ENCODE peak calls at places on chromosomes 7 and 10, in seven cellular contexts. F is CD8-positive, alpha-beta T cell; P is BE2C; L is GM12878; T is kidney epithelial cell; G is transverse colon; H is Peyer's patch. Z is an unnamed sample. For H3K27me3, the result is how much of the 10 kb centered on the place peaks cover.

GRCh38 chr10:43863859-43864591 is 215.3 kb upstream of the ZNF32 start:
- DNase-seq in G (peak), L (no peak), F (no peak), H (peak), P (no peak), T (no peak), Z (no peak)

GRCh38 chr7:20213378-20213777 is 3.8 kb downstream of the MACC1 start:
- DNase-seq in L (no peak), H (no peak), T (no peak), F (no peak), G (no peak), P (no peak), Z (no peak)

GRCh38 chr10:112990271-112990670 is 40.2 kb downstream of the TCF7L2 start:
- DNase-seq in P (no peak), F (no peak), H (no peak), L (no peak), G (no peak), T (no peak), Z (no peak)

GRCh38 chr7:47380325-47381131 is 201.4 kb downstream of the TNS3 start:
- DNase-seq in P (no peak), L (no peak), G (peak), H (peak), F (no peak), T (no peak), Z (no peak)

GRCh38 chr7:130152270-130153141 is 52.7 kb downstream of the TMEM209 start:
- DNase-seq in F (no peak), H (no peak), T (no peak), L (no peak), G (no peak), P (no peak), Z (no peak)

GRCh38 chr7:102061981-102062390 is 224.7 kb upstream of the SH2B2 start:
- DNase-seq in T (peak), P (peak), H (no peak), F (no peak), L (peak), G (no peak), Z (peak)

GRCh38 chr10:84054743-84055142 is 84.6 kb upstream of the GHITM start:
- DNase-seq in P (no peak), T (no peak), G (no peak), F (no peak), L (no peak), H (no peak), Z (no peak)

GRCh38 chr10:2925631-2926030 is 141.7 kb upstream of the PFKP start:
- DNase-seq in P (peak), F (no peak), H (no peak), T (no peak), L (no peak), G (peak), Z (no peak)

GRCh38 chr7:84092207-84092606 is 102.4 kb downstream of the SEMA3A start:
- DNase-seq in F (peak), L (no peak), G (no peak), H (no peak), P (no peak), T (no peak), Z (no peak)

GRCh38 chr7:33243319-33243881 is 114.0 kb downstream of the BBS9 start:
- DNase-seq in P (no peak), H (no peak), G (no peak), T (no peak), F (no peak), L (no peak), Z (no peak)

GRCh38 chr10:22335204-22335956 is 9.9 kb upstream of the SPAG6 start:
- DNase-seq in T (no peak), F (peak), H (peak), G (peak), P (no peak), L (no peak), Z (peak)

GRCh38 chr10:84156768-84157167 is 16.8 kb upstream of the GPR15LG start:
- DNase-seq in H (no peak), L (no peak), F (peak), T (no peak), G (no peak), P (peak), Z (no peak)

GRCh38 chr10:92531132-92531531 is 42.8 kb downstream of the IDE start:
- DNase-seq in T (no peak), H (no peak), G (no peak), L (no peak), F (no peak), P (no peak), Z (no peak)

GRCh38 chr7:12518920-12519681 is 51.4 kb upstream of the SCIN start:
- DNase-seq in F (no peak), L (no peak), T (no peak), H (no peak), G (no peak), P (peak), Z (no peak)

GRCh38 chr7:121192834-121193233 is 136.0 kb upstream of the WNT16 start:
- DNase-seq in G (no peak), H (no peak), P (no peak), F (no peak), T (no peak), L (no peak), Z (no peak)

GRCh38 chr7:26555971-26556830 is 264.5 kb downstream of the SNX10 start:
- DNase-seq in G (no peak), L (no peak), F (no peak), P (no peak), T (no peak), H (no peak), Z (no peak)

GRCh38 chr10:104077282-104078151 is 8.2 kb downstream of the COL17A1 start:
- DNase-seq in G (no peak), P (no peak), T (no peak), H (no peak), F (no peak), L (no peak), Z (no peak)

GRCh38 chr10:36448760-36449681 is 676.4 kb upstream of the ANKRD30A start:
- DNase-seq in P (no peak), L (no peak), T (no peak), G (no peak), F (no peak), H (no peak), Z (no peak)

GRCh38 chr7:55073051-55073511 is 54.3 kb downstream of the EGFR start:
- DNase-seq in L (peak), T (no peak), G (no peak), P (no peak), H (no peak), F (no peak), Z (peak)

GRCh38 chr7:129969881-129970446 is 17.2 kb upstream of the UBE2H start:
- DNase-seq in L (no peak), H (no peak), F (no peak), T (peak), G (peak), P (no peak), Z (no peak)

GRCh38 chr7:140479062-140479738 is at the start of gene MKRN1:
- DNase-seq in G (peak), L (peak), P (peak), T (peak), F (peak), H (peak), Z (peak)

GRCh38 chr7:44215531-44215930 is 14.8 kb downstream of the YKT6 start:
- DNase-seq in F (no peak), P (no peak), G (no peak), H (peak), T (no peak), L (no peak), Z (no peak)

GRCh38 chr10:105879396-105879795 is 1238.3 kb downstream of the SORCS3 start:
- DNase-seq in P (no peak), L (no peak), G (no peak), H (no peak), F (no peak), T (no peak), Z (no peak)

GRCh38 chr10:69056129-69056528 is 31.8 kb upstream of the SRGN start:
- DNase-seq in F (no peak), L (no peak), P (no peak), G (no peak), T (no peak), H (no peak), Z (no peak)

GRCh38 chr10:79316671-79317431 is 30.4 kb upstream of the PPIF start:
- DNase-seq in T (no peak), H (peak), F (no peak), G (no peak), L (peak), P (no peak), Z (peak)

GRCh38 chr7:87220734-87221215 is 1.2 kb upstream of the TMEM243 start:
- DNase-seq in F (no peak), H (no peak), G (peak), L (no peak), P (no peak), T (no peak), Z (no peak)

GRCh38 chr7:150964593-150965111 is 13.5 kb downstream of the KCNH2 start:
- DNase-seq in P (peak), L (no peak), G (peak), H (no peak), F (no peak), T (no peak), Z (no peak)
- TF ChIP-seq CTCF in P (peak), L (no peak), G (no peak), H (no peak), F (no peak), T (no peak), Z (no peak)

GRCh38 chr10:74111799-74112198 is 38.8 kb downstream of the AP3M1 start:
- DNase-seq in G (no peak), T (no peak), H (no peak), L (no peak), P (no peak), F (no peak), Z (no peak)

GRCh38 chr10:74117738-74118137 is 32.9 kb downstream of the AP3M1 start:
- DNase-seq in F (no peak), P (no peak), T (no peak), H (no peak), G (no peak), L (peak), Z (no peak)

GRCh38 chr10:74109452-74109851 is 41.2 kb downstream of the AP3M1 start:
- DNase-seq in T (no peak), L (no peak), G (no peak), F (no peak), H (no peak), P (no peak), Z (no peak)

GRCh38 chr10:74113546-74113945 is 37.1 kb downstream of the AP3M1 start:
- DNase-seq in P (no peak), F (no peak), G (no peak), L (no peak), H (no peak), T (no peak), Z (no peak)

GRCh38 chr10:74114041-74114448 is 36.6 kb downstream of the AP3M1 start:
- DNase-seq in G (no peak), T (no peak), H (no peak), F (no peak), L (no peak), P (peak), Z (no peak)
- H3K4me3 ChIP-seq in G (no peak), T (no peak), H (no peak), F (no peak), L (no peak), P (no peak), Z (no peak)

DNA sequence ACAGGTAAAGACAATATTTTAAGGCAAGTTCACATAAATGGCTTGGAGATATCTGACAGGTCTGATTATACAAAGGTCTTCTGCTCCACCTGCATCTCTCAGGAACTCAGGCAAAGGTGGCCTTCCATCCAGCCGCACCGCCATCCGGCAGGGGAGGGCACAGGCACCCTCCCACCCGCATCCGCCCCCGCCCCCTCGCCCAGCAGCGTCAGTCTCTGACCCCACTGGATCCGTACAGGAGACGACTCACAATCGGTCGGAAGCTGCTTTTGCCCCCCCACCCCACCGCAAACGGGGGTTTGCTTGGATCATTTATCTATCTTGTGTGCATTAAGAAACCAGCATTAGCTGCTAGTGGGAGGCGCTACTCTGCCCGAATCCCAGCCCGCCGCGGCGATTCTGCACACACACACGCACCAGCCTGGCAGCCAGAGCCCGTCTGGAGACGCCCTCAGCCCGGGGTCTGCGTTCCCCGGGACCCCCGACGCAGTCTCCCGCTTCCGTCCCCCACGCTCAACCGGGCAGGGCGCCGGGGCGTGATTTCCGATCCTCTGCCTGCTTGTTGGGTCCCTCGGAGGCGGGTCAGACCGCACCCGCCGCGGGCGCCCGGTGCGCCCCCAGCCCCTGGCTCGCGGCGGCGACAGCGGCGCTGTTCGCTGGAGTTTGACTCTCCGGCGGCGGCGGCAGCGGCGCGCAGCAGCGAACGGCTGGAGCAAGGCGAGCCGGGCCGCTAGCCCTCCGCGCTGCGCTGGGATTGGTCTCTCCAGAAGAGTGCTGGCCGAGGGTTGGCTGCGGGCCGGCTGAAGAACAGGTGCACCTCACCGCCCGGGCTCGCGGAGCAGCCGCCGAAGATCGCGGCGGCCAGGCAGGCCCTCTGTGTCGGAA is 820 bp upstream of the NRG3 start:
- DNase-seq in G (no peak), F (no peak), P (peak), H (peak), T (peak), L (no peak), Z (no peak)
- H3K27me3 ChIP-seq in G (half or more), F (under half), P (half or more), H (under half), T (under half), L (under half), Z (under half)

DNA sequence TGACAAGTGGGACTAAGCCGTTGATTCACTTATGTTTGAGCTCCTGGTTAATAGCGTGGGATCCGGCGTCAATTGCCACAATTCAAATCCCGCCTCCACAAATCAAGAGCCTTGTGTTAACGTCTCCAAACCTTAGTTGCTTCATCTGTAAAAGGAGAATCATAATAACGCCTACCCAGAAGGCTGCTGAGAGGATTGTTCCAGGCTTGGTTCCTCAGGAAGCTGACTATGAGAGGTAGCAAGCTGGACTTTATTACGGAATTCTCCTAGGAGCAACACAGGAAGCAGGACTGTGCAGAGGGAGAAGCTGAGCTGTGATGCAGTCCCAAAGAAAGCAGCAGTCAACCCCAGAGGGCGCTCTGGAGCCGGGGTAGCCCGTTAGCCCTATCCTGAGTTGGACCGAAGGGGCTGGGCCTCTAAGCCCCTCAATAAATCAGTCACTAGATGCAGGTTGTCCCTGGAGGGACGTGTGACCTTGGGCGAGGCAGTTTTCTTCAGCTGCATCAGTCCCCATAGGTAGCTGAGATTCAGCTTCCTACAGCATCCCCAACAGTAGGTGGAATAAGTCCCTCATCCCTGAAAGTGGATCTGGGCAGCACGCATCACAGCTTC is 6.9 kb upstream of the BAG3 start:
- DNase-seq in G (no peak), P (peak), H (no peak), L (no peak), T (no peak), F (no peak), Z (no peak)
- TF ChIP-seq CTCF in G (no peak), P (peak), H (no peak), L (peak), T (no peak), F (no peak), Z (no peak)

DNA sequence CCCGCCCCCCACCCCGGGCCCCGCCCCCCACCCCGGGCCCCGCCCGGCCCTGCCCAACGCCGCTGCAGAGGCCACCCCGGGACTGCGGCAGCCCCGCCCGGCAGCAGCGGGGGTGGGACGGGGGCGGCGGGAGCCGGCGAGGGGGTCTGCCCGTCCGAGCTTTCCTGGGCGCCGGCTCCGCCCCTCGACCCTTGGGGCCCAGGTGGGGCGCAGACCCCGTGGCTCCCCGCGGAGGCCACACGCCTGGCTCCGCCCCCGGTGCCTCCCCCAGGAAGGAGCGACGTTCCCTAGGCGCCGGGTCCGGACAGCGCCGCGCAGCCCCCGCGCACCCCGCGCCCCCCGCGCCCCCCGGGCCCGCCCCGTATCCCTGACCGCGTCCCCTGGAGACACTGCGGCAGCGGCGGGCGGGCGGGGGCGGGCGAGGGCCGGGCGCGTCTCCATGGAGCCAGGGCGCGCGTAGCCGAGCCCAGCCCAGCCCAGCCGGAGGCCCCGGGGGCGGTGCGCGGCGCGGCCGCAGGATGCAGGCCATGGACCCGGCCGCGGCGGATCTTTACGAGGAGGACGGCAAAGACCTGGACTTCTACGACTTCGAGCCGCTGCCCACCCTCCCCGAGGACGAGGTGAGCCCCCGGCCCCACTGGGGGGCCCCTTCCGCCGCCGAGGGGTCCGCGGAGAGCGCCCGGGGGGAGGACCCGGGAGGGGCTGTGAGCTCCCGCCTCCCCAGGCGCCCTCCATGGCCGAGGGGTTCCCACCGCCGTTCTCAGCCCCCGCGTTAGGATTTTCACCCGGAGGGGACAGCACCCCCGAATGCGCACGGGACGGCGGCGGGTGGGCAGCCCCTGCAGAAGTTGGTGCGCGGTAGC is at the start of gene KNDC1:
- DNase-seq in H (peak), P (peak), G (no peak), L (no peak), F (no peak), T (no peak), Z (no peak)
- H3K4me3 ChIP-seq in H (peak), P (peak), G (peak), L (no peak), F (no peak), T (peak), Z (no peak)

GRCh38 chr10:100653957-100654834 is 91.2 kb upstream of the PAX2 start:
- DNase-seq in F (peak), P (peak), H (no peak), T (no peak), G (no peak), L (no peak), Z (no peak)

GRCh38 chr10:100653238-100653956 is 92.0 kb upstream of the PAX2 start:
- DNase-seq in H (no peak), G (no peak), P (no peak), F (no peak), T (no peak), L (no peak), Z (no peak)

GRCh38 chr10:100651916-100652315 is 93.5 kb upstream of the PAX2 start:
- DNase-seq in T (no peak), P (no peak), F (no peak), L (no peak), G (no peak), H (no peak), Z (no peak)

GRCh38 chr10:100650693-100651092 is 94.7 kb upstream of the PAX2 start:
- DNase-seq in L (no peak), F (no peak), H (no peak), G (no peak), T (no peak), P (no peak), Z (no peak)

GRCh38 chr10:100652406-100653130 is 92.8 kb upstream of the PAX2 start:
- DNase-seq in P (no peak), L (no peak), F (no peak), T (no peak), H (no peak), G (no peak), Z (no peak)
- H3K27me3 ChIP-seq in P (under half), L (under half), F (under half), T (half or more), H (under half), G (half or more), Z (under half)

DNA sequence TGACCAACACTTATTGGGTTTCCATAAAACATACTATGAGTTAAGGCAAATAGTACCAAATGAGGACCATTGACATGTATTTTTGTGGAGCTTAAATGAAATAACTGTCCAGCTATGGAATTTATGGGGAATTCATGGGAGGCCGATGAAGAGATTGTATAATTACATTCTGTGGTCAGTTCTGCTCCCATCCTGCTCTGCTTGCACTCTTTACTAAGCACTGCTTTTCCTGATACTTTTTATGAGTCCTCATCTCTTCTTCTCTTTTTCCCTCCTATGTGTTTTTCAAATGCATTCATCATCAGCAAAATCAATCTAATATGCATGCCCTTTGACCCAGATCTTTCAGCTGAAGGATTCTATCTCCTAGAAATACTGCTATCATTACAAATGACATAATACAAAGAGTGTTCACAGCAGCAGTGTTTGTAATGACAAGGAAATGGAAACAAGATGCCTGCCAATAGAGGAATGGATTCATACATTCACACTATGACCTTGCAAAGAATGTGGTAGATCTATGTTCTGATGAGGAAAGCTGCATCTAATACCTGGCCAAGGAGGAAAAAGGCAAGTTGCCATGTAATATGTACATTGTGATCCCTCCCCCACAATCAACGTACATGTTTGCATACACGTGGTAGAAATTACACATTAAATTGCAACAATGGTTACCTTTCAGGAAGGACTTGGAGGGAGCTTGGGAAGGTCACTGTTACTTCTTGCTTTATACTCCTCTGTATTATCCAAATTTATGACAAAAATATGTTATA is 73.9 kb downstream of the PCGF5 start:
- DNase-seq in F (no peak), T (no peak), G (no peak), H (no peak), P (no peak), L (no peak), Z (no peak)
- TF ChIP-seq CTCF in F (no peak), T (no peak), G (no peak), H (no peak), P (no peak), L (no peak), Z (no peak)

GRCh38 chr10:52308251-52309031 is 5.6 kb upstream of the DKK1 start:
- DNase-seq in T (no peak), F (no peak), L (no peak), H (peak), G (peak), P (peak), Z (peak)
- H3K4me3 ChIP-seq in T (peak), F (no peak), L (no peak), H (peak), G (peak), P (peak), Z (peak)

GRCh38 chr10:132482090-132482489 is 55.5 kb upstream of the INPP5A start:
- DNase-seq in P (no peak), F (no peak), T (peak), H (no peak), G (no peak), L (no peak), Z (no peak)
- H3K27me3 ChIP-seq in P (under half), F (under half), T (under half), H (under half), G (under half), L (under half), Z (under half)

Z was measured in GM06990.